ENCODE peak calls at places on chromosomes 7 and 10, in six cellular contexts. E is amniotic stem cell; Q is activated CD4-positive, alpha-beta T cell treated with anti-CD3 and anti-CD28 coated beads, Interleukin-2, amount 50 U/mL, for 1 hour; J is NCI-H2171; R is NT2/D1; M is neural crest cell. Z is an unnamed sample.

GRCh38 chr10:126931548-126931947 is 26.3 kb downstream of the DOCK1 start:
- DNase-seq in E (no peak), Q (no peak), J (no peak), R (no peak), M (no peak), Z (no peak)

GRCh38 chr10:120945801-120946302 is 94.7 kb downstream of the WDR11 start:
- DNase-seq in E (no peak), Q (no peak), J (no peak), R (no peak), M (no peak), Z (no peak)

GRCh38 chr10:34786464-34786863 is 28.6 kb downstream of the PARD3 start:
- DNase-seq in E (no peak), Q (no peak), J (no peak), R (no peak), M (no peak), Z (no peak)

GRCh38 chr10:119377905-119378736 is 164.4 kb downstream of the RGS10 start:
- DNase-seq in E (no peak), Q (no peak), J (peak; percentile 82), R (no peak), M (no peak), Z (no peak)

GRCh38 chr10:15245530-15245929 is 77.0 kb upstream of the NMT2 start:
- DNase-seq in E (no peak), Q (no peak), J (no peak), R (peak; percentile 5), M (no peak), Z (no peak)

GRCh38 chr10:67788028-67788886 is 49.7 kb downstream of the DNAJC12 start:
- DNase-seq in E (peak; percentile 16), Q (peak; percentile 69), J (no peak), R (peak; percentile 48), M (peak; percentile 40), Z (peak; percentile 57)

GRCh38 chr7:92432299-92432946 is 14.9 kb upstream of the GATAD1 start:
- DNase-seq in E (no peak), Q (no peak), J (no peak), R (no peak), M (no peak), Z (no peak)

GRCh38 chr7:148442933-148443332 is 147.6 kb upstream of the C7orf33 start:
- DNase-seq in E (no peak), Q (no peak), J (no peak), R (no peak), M (no peak), Z (no peak)

GRCh38 chr10:112721080-112721698 is 228.9 kb upstream of the TCF7L2 start:
- DNase-seq in E (no peak), Q (no peak), J (no peak), R (no peak), M (no peak), Z (no peak)

GRCh38 chr10:49398986-49399385 is 3.1 kb upstream of the DRGX start:
- DNase-seq in E (no peak), Q (no peak), J (no peak), R (no peak), M (no peak), Z (no peak)

GRCh38 chr10:115706482-115707076 is 566.4 kb downstream of the GFRA1 start:
- DNase-seq in E (peak; percentile 37), Q (no peak), J (peak; percentile 12), R (peak; percentile 2), M (peak; percentile 4), Z (no peak)

GRCh38 chr7:28502408-28502807 is 90.1 kb downstream of the CREB5 start:
- DNase-seq in E (no peak), Q (no peak), J (no peak), R (no peak), M (no peak), Z (no peak)

Z was measured in effector CD4-positive, alpha-beta T cell.